ENCODE peak calls at places on chromosome X, in ten cellular contexts. One of them, this sample, is unnamed.

GRCh38 chrX:11968470-11968869 is 169.8 kb upstream of the FRMPD4 start:
- DNase-seq in EH: peak
- DNase-seq in amniotic epithelial cell: no peak
- DNase-seq in Daoy: no peak
- DNase-seq in dorsolateral prefrontal cortex: no peak
- DNase-seq in WERI-Rb-1: no peak
- DNase-seq in non-pigmented ciliary epithelial cell: no peak
- DNase-seq in activated CD4-positive, alpha-beta T cell treated with anti-CD3 and anti-CD28 coated beads, Interleukin-2, amount 50 U/mL, for 1 hour: no peak
- DNase-seq in aorta: no peak
- DNase-seq in stimulated activated CD4-positive, alpha-beta T cell treated with anti-CD3 and anti-CD28 coated beads, Interleukin-1b, Interleukin-23, amount 100 ng/mL, for 48 hours: no peak
- DNase-seq in this sample: peak

GRCh38 chrX:154436597-154437397 is at the start of gene GDI1:
- DNase-seq in non-pigmented ciliary epithelial cell: no peak
- DNase-seq in WERI-Rb-1: peak
- DNase-seq in EH: peak
- DNase-seq in dorsolateral prefrontal cortex: no peak
- DNase-seq in stimulated activated CD4-positive, alpha-beta T cell treated with anti-CD3 and anti-CD28 coated beads, Interleukin-1b, Interleukin-23, amount 100 ng/mL, for 48 hours: peak
- DNase-seq in activated CD4-positive, alpha-beta T cell treated with anti-CD3 and anti-CD28 coated beads, Interleukin-2, amount 50 U/mL, for 1 hour: peak
- DNase-seq in Daoy: peak
- DNase-seq in amniotic epithelial cell: no peak
- DNase-seq in aorta: no peak
- DNase-seq in this sample: peak

GRCh38 chrX:135973025-135973547 is 702 bp downstream of the MMGT1 start:
- DNase-seq in aorta: no peak
- DNase-seq in WERI-Rb-1: no peak
- DNase-seq in non-pigmented ciliary epithelial cell: no peak
- DNase-seq in Daoy: peak
- DNase-seq in amniotic epithelial cell: peak
- DNase-seq in stimulated activated CD4-positive, alpha-beta T cell treated with anti-CD3 and anti-CD28 coated beads, Interleukin-1b, Interleukin-23, amount 100 ng/mL, for 48 hours: no peak
- DNase-seq in EH: peak
- DNase-seq in dorsolateral prefrontal cortex: no peak
- DNase-seq in activated CD4-positive, alpha-beta T cell treated with anti-CD3 and anti-CD28 coated beads, Interleukin-2, amount 50 U/mL, for 1 hour: no peak
- DNase-seq in this sample: peak

GRCh38 chrX:26026179-26026578 is 112.0 kb upstream of the MAGEB18 start:
- DNase-seq in aorta: no peak
- DNase-seq in activated CD4-positive, alpha-beta T cell treated with anti-CD3 and anti-CD28 coated beads, Interleukin-2, amount 50 U/mL, for 1 hour: no peak
- DNase-seq in WERI-Rb-1: no peak
- DNase-seq in amniotic epithelial cell: no peak
- DNase-seq in dorsolateral prefrontal cortex: no peak
- DNase-seq in non-pigmented ciliary epithelial cell: no peak
- DNase-seq in EH: no peak
- DNase-seq in Daoy: no peak
- DNase-seq in stimulated activated CD4-positive, alpha-beta T cell treated with anti-CD3 and anti-CD28 coated beads, Interleukin-1b, Interleukin-23, amount 100 ng/mL, for 48 hours: no peak
- DNase-seq in this sample: no peak

GRCh38 chrX:125507119-125507518 is 187.4 kb downstream of the TEX13C start:
- DNase-seq in non-pigmented ciliary epithelial cell: peak
- DNase-seq in amniotic epithelial cell: peak
- DNase-seq in activated CD4-positive, alpha-beta T cell treated with anti-CD3 and anti-CD28 coated beads, Interleukin-2, amount 50 U/mL, for 1 hour: no peak
- DNase-seq in stimulated activated CD4-positive, alpha-beta T cell treated with anti-CD3 and anti-CD28 coated beads, Interleukin-1b, Interleukin-23, amount 100 ng/mL, for 48 hours: no peak
- DNase-seq in aorta: no peak
- DNase-seq in Daoy: no peak
- DNase-seq in WERI-Rb-1: no peak
- DNase-seq in EH: no peak
- DNase-seq in dorsolateral prefrontal cortex: no peak
- DNase-seq in this sample: peak

GRCh38 chrX:15675490-15675921 is 10.9 kb upstream of the CLTRN start:
- DNase-seq in stimulated activated CD4-positive, alpha-beta T cell treated with anti-CD3 and anti-CD28 coated beads, Interleukin-1b, Interleukin-23, amount 100 ng/mL, for 48 hours: peak
- DNase-seq in activated CD4-positive, alpha-beta T cell treated with anti-CD3 and anti-CD28 coated beads, Interleukin-2, amount 50 U/mL, for 1 hour: peak
- DNase-seq in aorta: peak
- DNase-seq in dorsolateral prefrontal cortex: peak
- DNase-seq in WERI-Rb-1: peak
- DNase-seq in Daoy: peak
- DNase-seq in non-pigmented ciliary epithelial cell: peak
- DNase-seq in EH: no peak
- DNase-seq in amniotic epithelial cell: no peak
- DNase-seq in this sample: no peak

GRCh38 chrX:20637351-20637750 is 370.6 kb upstream of the RPS6KA3 start:
- DNase-seq in amniotic epithelial cell: no peak
- DNase-seq in Daoy: no peak
- DNase-seq in dorsolateral prefrontal cortex: no peak
- DNase-seq in EH: no peak
- DNase-seq in stimulated activated CD4-positive, alpha-beta T cell treated with anti-CD3 and anti-CD28 coated beads, Interleukin-1b, Interleukin-23, amount 100 ng/mL, for 48 hours: no peak
- DNase-seq in WERI-Rb-1: no peak
- DNase-seq in aorta: no peak
- DNase-seq in non-pigmented ciliary epithelial cell: no peak
- DNase-seq in activated CD4-positive, alpha-beta T cell treated with anti-CD3 and anti-CD28 coated beads, Interleukin-2, amount 50 U/mL, for 1 hour: no peak
- DNase-seq in this sample: no peak

GRCh38 chrX:139844163-139844562 is 88.7 kb downstream of the ATP11C start:
- DNase-seq in EH: no peak
- DNase-seq in stimulated activated CD4-positive, alpha-beta T cell treated with anti-CD3 and anti-CD28 coated beads, Interleukin-1b, Interleukin-23, amount 100 ng/mL, for 48 hours: no peak
- DNase-seq in amniotic epithelial cell: no peak
- DNase-seq in aorta: no peak
- DNase-seq in dorsolateral prefrontal cortex: no peak
- DNase-seq in non-pigmented ciliary epithelial cell: no peak
- DNase-seq in WERI-Rb-1: no peak
- DNase-seq in Daoy: peak
- DNase-seq in activated CD4-positive, alpha-beta T cell treated with anti-CD3 and anti-CD28 coated beads, Interleukin-2, amount 50 U/mL, for 1 hour: no peak
- DNase-seq in this sample: peak

GRCh38 chrX:101787934-101788333 is 128.3 kb upstream of the ARMCX2 start:
- DNase-seq in aorta: no peak
- DNase-seq in amniotic epithelial cell: no peak
- DNase-seq in activated CD4-positive, alpha-beta T cell treated with anti-CD3 and anti-CD28 coated beads, Interleukin-2, amount 50 U/mL, for 1 hour: no peak
- DNase-seq in Daoy: no peak
- DNase-seq in EH: no peak
- DNase-seq in stimulated activated CD4-positive, alpha-beta T cell treated with anti-CD3 and anti-CD28 coated beads, Interleukin-1b, Interleukin-23, amount 100 ng/mL, for 48 hours: no peak
- DNase-seq in WERI-Rb-1: no peak
- DNase-seq in dorsolateral prefrontal cortex: no peak
- DNase-seq in non-pigmented ciliary epithelial cell: no peak
- DNase-seq in this sample: no peak

GRCh38 chrX:129779747-129780146 is at the start of gene SASH3:
- DNase-seq in Daoy: no peak
- DNase-seq in WERI-Rb-1: no peak
- DNase-seq in dorsolateral prefrontal cortex: no peak
- DNase-seq in EH: no peak
- DNase-seq in stimulated activated CD4-positive, alpha-beta T cell treated with anti-CD3 and anti-CD28 coated beads, Interleukin-1b, Interleukin-23, amount 100 ng/mL, for 48 hours: peak
- DNase-seq in amniotic epithelial cell: no peak
- DNase-seq in non-pigmented ciliary epithelial cell: no peak
- DNase-seq in activated CD4-positive, alpha-beta T cell treated with anti-CD3 and anti-CD28 coated beads, Interleukin-2, amount 50 U/mL, for 1 hour: peak
- DNase-seq in aorta: peak
- DNase-seq in this sample: no peak

GRCh38 chrX:106168107-106168506 is at the start of gene PWWP3B:
- DNase-seq in stimulated activated CD4-positive, alpha-beta T cell treated with anti-CD3 and anti-CD28 coated beads, Interleukin-1b, Interleukin-23, amount 100 ng/mL, for 48 hours: no peak
- DNase-seq in amniotic epithelial cell: peak
- DNase-seq in dorsolateral prefrontal cortex: peak
- DNase-seq in EH: no peak
- DNase-seq in aorta: no peak
- DNase-seq in non-pigmented ciliary epithelial cell: no peak
- DNase-seq in Daoy: peak
- DNase-seq in activated CD4-positive, alpha-beta T cell treated with anti-CD3 and anti-CD28 coated beads, Interleukin-2, amount 50 U/mL, for 1 hour: no peak
- DNase-seq in WERI-Rb-1: no peak
- DNase-seq in this sample: peak

GRCh38 chrX:48522291-48522690 is 683 bp downstream of the EBP start:
- DNase-seq in activated CD4-positive, alpha-beta T cell treated with anti-CD3 and anti-CD28 coated beads, Interleukin-2, amount 50 U/mL, for 1 hour: no peak
- DNase-seq in stimulated activated CD4-positive, alpha-beta T cell treated with anti-CD3 and anti-CD28 coated beads, Interleukin-1b, Interleukin-23, amount 100 ng/mL, for 48 hours: no peak
- DNase-seq in non-pigmented ciliary epithelial cell: no peak
- DNase-seq in amniotic epithelial cell: no peak
- DNase-seq in WERI-Rb-1: no peak
- DNase-seq in EH: no peak
- DNase-seq in Daoy: no peak
- DNase-seq in dorsolateral prefrontal cortex: no peak
- DNase-seq in aorta: no peak
- DNase-seq in this sample: no peak

GRCh38 chrX:81120270-81120935 is 81.3 kb downstream of the HMGN5 start:
- DNase-seq in dorsolateral prefrontal cortex: no peak
- DNase-seq in Daoy: no peak
- DNase-seq in WERI-Rb-1: peak
- DNase-seq in stimulated activated CD4-positive, alpha-beta T cell treated with anti-CD3 and anti-CD28 coated beads, Interleukin-1b, Interleukin-23, amount 100 ng/mL, for 48 hours: no peak
- DNase-seq in activated CD4-positive, alpha-beta T cell treated with anti-CD3 and anti-CD28 coated beads, Interleukin-2, amount 50 U/mL, for 1 hour: no peak
- DNase-seq in amniotic epithelial cell: no peak
- DNase-seq in non-pigmented ciliary epithelial cell: no peak
- DNase-seq in aorta: no peak
- DNase-seq in EH: peak
- DNase-seq in this sample: no peak

GRCh38 chrX:137043736-137044135 is 9.9 kb upstream of the GPR101 start:
- DNase-seq in EH: no peak
- DNase-seq in WERI-Rb-1: no peak
- DNase-seq in aorta: no peak
- DNase-seq in Daoy: no peak
- DNase-seq in non-pigmented ciliary epithelial cell: no peak
- DNase-seq in dorsolateral prefrontal cortex: no peak
- DNase-seq in amniotic epithelial cell: no peak
- DNase-seq in stimulated activated CD4-positive, alpha-beta T cell treated with anti-CD3 and anti-CD28 coated beads, Interleukin-1b, Interleukin-23, amount 100 ng/mL, for 48 hours: no peak
- DNase-seq in activated CD4-positive, alpha-beta T cell treated with anti-CD3 and anti-CD28 coated beads, Interleukin-2, amount 50 U/mL, for 1 hour: no peak
- DNase-seq in this sample: no peak

GRCh38 chrX:36609653-36610585 is 398.2 kb upstream of the FAM47C start:
- DNase-seq in WERI-Rb-1: no peak
- DNase-seq in aorta: no peak
- DNase-seq in Daoy: no peak
- DNase-seq in EH: no peak
- DNase-seq in amniotic epithelial cell: peak
- DNase-seq in activated CD4-positive, alpha-beta T cell treated with anti-CD3 and anti-CD28 coated beads, Interleukin-2, amount 50 U/mL, for 1 hour: no peak
- DNase-seq in stimulated activated CD4-positive, alpha-beta T cell treated with anti-CD3 and anti-CD28 coated beads, Interleukin-1b, Interleukin-23, amount 100 ng/mL, for 48 hours: no peak
- DNase-seq in non-pigmented ciliary epithelial cell: no peak
- DNase-seq in dorsolateral prefrontal cortex: no peak
- DNase-seq in this sample: no peak

GRCh38 chrX:133232331-133232730 is 14.2 kb upstream of the TFDP3 start:
- DNase-seq in EH: no peak
- DNase-seq in dorsolateral prefrontal cortex: no peak
- DNase-seq in aorta: no peak
- DNase-seq in amniotic epithelial cell: no peak
- DNase-seq in non-pigmented ciliary epithelial cell: no peak
- DNase-seq in WERI-Rb-1: no peak
- DNase-seq in activated CD4-positive, alpha-beta T cell treated with anti-CD3 and anti-CD28 coated beads, Interleukin-2, amount 50 U/mL, for 1 hour: no peak
- DNase-seq in stimulated activated CD4-positive, alpha-beta T cell treated with anti-CD3 and anti-CD28 coated beads, Interleukin-1b, Interleukin-23, amount 100 ng/mL, for 48 hours: no peak
- DNase-seq in Daoy: no peak
- DNase-seq in this sample: no peak

GRCh38 chrX:44829836-44830235 is 14.0 kb upstream of the DUSP21 start:
- DNase-seq in Daoy: no peak
- DNase-seq in EH: no peak
- DNase-seq in aorta: no peak
- DNase-seq in dorsolateral prefrontal cortex: no peak
- DNase-seq in amniotic epithelial cell: no peak
- DNase-seq in stimulated activated CD4-positive, alpha-beta T cell treated with anti-CD3 and anti-CD28 coated beads, Interleukin-1b, Interleukin-23, amount 100 ng/mL, for 48 hours: no peak
- DNase-seq in activated CD4-positive, alpha-beta T cell treated with anti-CD3 and anti-CD28 coated beads, Interleukin-2, amount 50 U/mL, for 1 hour: no peak
- DNase-seq in WERI-Rb-1: no peak
- DNase-seq in non-pigmented ciliary epithelial cell: no peak
- DNase-seq in this sample: no peak

GRCh38 chrX:47091149-47091775 is 13.0 kb downstream of the RGN start:
- DNase-seq in activated CD4-positive, alpha-beta T cell treated with anti-CD3 and anti-CD28 coated beads, Interleukin-2, amount 50 U/mL, for 1 hour: no peak
- DNase-seq in amniotic epithelial cell: peak
- DNase-seq in non-pigmented ciliary epithelial cell: no peak
- DNase-seq in aorta: no peak
- DNase-seq in EH: peak
- DNase-seq in stimulated activated CD4-positive, alpha-beta T cell treated with anti-CD3 and anti-CD28 coated beads, Interleukin-1b, Interleukin-23, amount 100 ng/mL, for 48 hours: no peak
- DNase-seq in Daoy: no peak
- DNase-seq in WERI-Rb-1: no peak
- DNase-seq in dorsolateral prefrontal cortex: no peak
- DNase-seq in this sample: peak